ENCODE peak calls at places on chromosomes 2 and 18, in eight cellular contexts. One of them, this sample, is unnamed.

GRCh38 chr18:44170208-44170880 is 510.3 kb upstream of the SETBP1 start:
- DNase-seq in NCI-H524: no peak
- DNase-seq in iris pigment epithelial cell: peak
- DNase-seq in activated CD8-positive, alpha-beta T cell treated with anti-CD3 and anti-CD28 coated beads for 36 hours: no peak
- DNase-seq in smooth muscle cell of the brain vasculature: no peak
- DNase-seq in activated naive CD8-positive, alpha-beta T cell treated with anti-CD3 and anti-CD28 coated beads, Interleukin-2, amount 50 U/mL, for 24 hours: no peak
- DNase-seq in T47D: no peak
- DNase-seq in amygdala: no peak
- DNase-seq in this sample: peak

GRCh38 chr2:109736177-109736827 is 57.8 kb upstream of the RGPD5 start:
- DNase-seq in NCI-H524: peak
- DNase-seq in smooth muscle cell of the brain vasculature: peak
- DNase-seq in activated CD8-positive, alpha-beta T cell treated with anti-CD3 and anti-CD28 coated beads for 36 hours: peak
- DNase-seq in activated naive CD8-positive, alpha-beta T cell treated with anti-CD3 and anti-CD28 coated beads, Interleukin-2, amount 50 U/mL, for 24 hours: peak
- DNase-seq in amygdala: peak
- DNase-seq in iris pigment epithelial cell: peak
- DNase-seq in T47D: no peak
- DNase-seq in this sample: peak

GRCh38 chr2:27086722-27087446 is at the start of gene KHK:
- DNase-seq in amygdala: no peak
- DNase-seq in smooth muscle cell of the brain vasculature: no peak
- DNase-seq in iris pigment epithelial cell: no peak
- DNase-seq in NCI-H524: no peak
- DNase-seq in T47D: peak
- DNase-seq in activated CD8-positive, alpha-beta T cell treated with anti-CD3 and anti-CD28 coated beads for 36 hours: no peak
- DNase-seq in activated naive CD8-positive, alpha-beta T cell treated with anti-CD3 and anti-CD28 coated beads, Interleukin-2, amount 50 U/mL, for 24 hours: peak
- DNase-seq in this sample: peak

GRCh38 chr2:43882312-43882711 is 43.5 kb downstream of the ABCG8 start:
- DNase-seq in iris pigment epithelial cell: no peak
- DNase-seq in amygdala: no peak
- DNase-seq in smooth muscle cell of the brain vasculature: no peak
- DNase-seq in T47D: no peak
- DNase-seq in activated CD8-positive, alpha-beta T cell treated with anti-CD3 and anti-CD28 coated beads for 36 hours: no peak
- DNase-seq in activated naive CD8-positive, alpha-beta T cell treated with anti-CD3 and anti-CD28 coated beads, Interleukin-2, amount 50 U/mL, for 24 hours: no peak
- DNase-seq in NCI-H524: no peak
- DNase-seq in this sample: no peak

GRCh38 chr2:73822276-73822675 is 6.5 kb upstream of the STAMBP start:
- DNase-seq in iris pigment epithelial cell: no peak
- DNase-seq in smooth muscle cell of the brain vasculature: no peak
- DNase-seq in NCI-H524: no peak
- DNase-seq in activated naive CD8-positive, alpha-beta T cell treated with anti-CD3 and anti-CD28 coated beads, Interleukin-2, amount 50 U/mL, for 24 hours: no peak
- DNase-seq in activated CD8-positive, alpha-beta T cell treated with anti-CD3 and anti-CD28 coated beads for 36 hours: peak
- DNase-seq in T47D: no peak
- DNase-seq in amygdala: no peak
- DNase-seq in this sample: no peak

GRCh38 chr18:48728204-48728833 is 189.5 kb downstream of the CTIF start:
- DNase-seq in NCI-H524: no peak
- DNase-seq in activated naive CD8-positive, alpha-beta T cell treated with anti-CD3 and anti-CD28 coated beads, Interleukin-2, amount 50 U/mL, for 24 hours: no peak
- DNase-seq in iris pigment epithelial cell: peak
- DNase-seq in amygdala: no peak
- DNase-seq in smooth muscle cell of the brain vasculature: peak
- DNase-seq in activated CD8-positive, alpha-beta T cell treated with anti-CD3 and anti-CD28 coated beads for 36 hours: no peak
- DNase-seq in T47D: no peak
- DNase-seq in this sample: peak

GRCh38 chr2:222442665-222443064 is 18.3 kb downstream of the SGPP2 start:
- DNase-seq in activated naive CD8-positive, alpha-beta T cell treated with anti-CD3 and anti-CD28 coated beads, Interleukin-2, amount 50 U/mL, for 24 hours: no peak
- DNase-seq in amygdala: no peak
- DNase-seq in activated CD8-positive, alpha-beta T cell treated with anti-CD3 and anti-CD28 coated beads for 36 hours: no peak
- DNase-seq in smooth muscle cell of the brain vasculature: no peak
- DNase-seq in iris pigment epithelial cell: no peak
- DNase-seq in NCI-H524: no peak
- DNase-seq in T47D: no peak
- DNase-seq in this sample: no peak

GRCh38 chr2:226963528-226963927 is 127.7 kb downstream of the RHBDD1 start:
- DNase-seq in smooth muscle cell of the brain vasculature: no peak
- DNase-seq in activated CD8-positive, alpha-beta T cell treated with anti-CD3 and anti-CD28 coated beads for 36 hours: no peak
- DNase-seq in NCI-H524: no peak
- DNase-seq in iris pigment epithelial cell: peak
- DNase-seq in amygdala: no peak
- DNase-seq in activated naive CD8-positive, alpha-beta T cell treated with anti-CD3 and anti-CD28 coated beads, Interleukin-2, amount 50 U/mL, for 24 hours: no peak
- DNase-seq in T47D: no peak
- DNase-seq in this sample: peak

GRCh38 chr2:145431181-145431951 is 911.4 kb upstream of the ZEB2 start:
- DNase-seq in NCI-H524: peak
- DNase-seq in iris pigment epithelial cell: no peak
- DNase-seq in activated naive CD8-positive, alpha-beta T cell treated with anti-CD3 and anti-CD28 coated beads, Interleukin-2, amount 50 U/mL, for 24 hours: no peak
- DNase-seq in smooth muscle cell of the brain vasculature: no peak
- DNase-seq in T47D: no peak
- DNase-seq in activated CD8-positive, alpha-beta T cell treated with anti-CD3 and anti-CD28 coated beads for 36 hours: no peak
- DNase-seq in amygdala: no peak
- DNase-seq in this sample: peak

GRCh38 chr2:215702116-215702905 is 266.4 kb upstream of the FN1 start:
- DNase-seq in T47D: no peak
- DNase-seq in activated CD8-positive, alpha-beta T cell treated with anti-CD3 and anti-CD28 coated beads for 36 hours: no peak
- DNase-seq in NCI-H524: peak
- DNase-seq in iris pigment epithelial cell: no peak
- DNase-seq in amygdala: no peak
- DNase-seq in smooth muscle cell of the brain vasculature: no peak
- DNase-seq in activated naive CD8-positive, alpha-beta T cell treated with anti-CD3 and anti-CD28 coated beads, Interleukin-2, amount 50 U/mL, for 24 hours: no peak
- DNase-seq in this sample: no peak

GRCh38 chr18:47968721-47969120 is 38.3 kb upstream of the SMAD2 start:
- DNase-seq in activated naive CD8-positive, alpha-beta T cell treated with anti-CD3 and anti-CD28 coated beads, Interleukin-2, amount 50 U/mL, for 24 hours: no peak
- DNase-seq in smooth muscle cell of the brain vasculature: no peak
- DNase-seq in T47D: no peak
- DNase-seq in NCI-H524: no peak
- DNase-seq in activated CD8-positive, alpha-beta T cell treated with anti-CD3 and anti-CD28 coated beads for 36 hours: no peak
- DNase-seq in amygdala: no peak
- DNase-seq in iris pigment epithelial cell: peak
- DNase-seq in this sample: peak

GRCh38 chr2:12498703-12499102 is 218.0 kb upstream of the TRIB2 start:
- DNase-seq in NCI-H524: no peak
- DNase-seq in smooth muscle cell of the brain vasculature: no peak
- DNase-seq in T47D: no peak
- DNase-seq in activated naive CD8-positive, alpha-beta T cell treated with anti-CD3 and anti-CD28 coated beads, Interleukin-2, amount 50 U/mL, for 24 hours: no peak
- DNase-seq in iris pigment epithelial cell: no peak
- DNase-seq in activated CD8-positive, alpha-beta T cell treated with anti-CD3 and anti-CD28 coated beads for 36 hours: no peak
- DNase-seq in amygdala: no peak
- DNase-seq in this sample: no peak

GRCh38 chr2:239015769-239016675 is 168.1 kb downstream of the TWIST2 start:
- DNase-seq in activated naive CD8-positive, alpha-beta T cell treated with anti-CD3 and anti-CD28 coated beads, Interleukin-2, amount 50 U/mL, for 24 hours: no peak
- DNase-seq in smooth muscle cell of the brain vasculature: no peak
- DNase-seq in T47D: no peak
- DNase-seq in activated CD8-positive, alpha-beta T cell treated with anti-CD3 and anti-CD28 coated beads for 36 hours: no peak
- DNase-seq in NCI-H524: no peak
- DNase-seq in iris pigment epithelial cell: no peak
- DNase-seq in amygdala: no peak
- DNase-seq in this sample: no peak

GRCh38 chr2:219870023-219870422 is 242.6 kb downstream of the SLC4A3 start:
- DNase-seq in iris pigment epithelial cell: no peak
- DNase-seq in activated CD8-positive, alpha-beta T cell treated with anti-CD3 and anti-CD28 coated beads for 36 hours: no peak
- DNase-seq in activated naive CD8-positive, alpha-beta T cell treated with anti-CD3 and anti-CD28 coated beads, Interleukin-2, amount 50 U/mL, for 24 hours: no peak
- DNase-seq in NCI-H524: no peak
- DNase-seq in amygdala: no peak
- DNase-seq in T47D: no peak
- DNase-seq in smooth muscle cell of the brain vasculature: no peak
- DNase-seq in this sample: no peak

GRCh38 chr2:218229239-218229638 is 12.2 kb downstream of the ARPC2 start:
- DNase-seq in NCI-H524: no peak
- DNase-seq in T47D: no peak
- DNase-seq in activated CD8-positive, alpha-beta T cell treated with anti-CD3 and anti-CD28 coated beads for 36 hours: peak
- DNase-seq in smooth muscle cell of the brain vasculature: no peak
- DNase-seq in amygdala: no peak
- DNase-seq in activated naive CD8-positive, alpha-beta T cell treated with anti-CD3 and anti-CD28 coated beads, Interleukin-2, amount 50 U/mL, for 24 hours: peak
- DNase-seq in iris pigment epithelial cell: peak
- DNase-seq in this sample: peak

GRCh38 chr2:66198873-66199272 is 236.1 kb upstream of the MEIS1 start:
- DNase-seq in NCI-H524: no peak
- DNase-seq in smooth muscle cell of the brain vasculature: no peak
- DNase-seq in activated CD8-positive, alpha-beta T cell treated with anti-CD3 and anti-CD28 coated beads for 36 hours: no peak
- DNase-seq in amygdala: no peak
- DNase-seq in activated naive CD8-positive, alpha-beta T cell treated with anti-CD3 and anti-CD28 coated beads, Interleukin-2, amount 50 U/mL, for 24 hours: no peak
- DNase-seq in T47D: no peak
- DNase-seq in iris pigment epithelial cell: no peak
- DNase-seq in this sample: no peak

GRCh38 chr2:96305979-96306308 is 598 bp upstream of the SNRNP200 start:
- DNase-seq in smooth muscle cell of the brain vasculature: no peak
- DNase-seq in activated naive CD8-positive, alpha-beta T cell treated with anti-CD3 and anti-CD28 coated beads, Interleukin-2, amount 50 U/mL, for 24 hours: peak
- DNase-seq in activated CD8-positive, alpha-beta T cell treated with anti-CD3 and anti-CD28 coated beads for 36 hours: peak
- DNase-seq in T47D: no peak
- DNase-seq in iris pigment epithelial cell: no peak
- DNase-seq in NCI-H524: no peak
- DNase-seq in amygdala: no peak
- DNase-seq in this sample: no peak

GRCh38 chr2:172105715-172106124 is 3.0 kb upstream of the DLX2 start:
- DNase-seq in smooth muscle cell of the brain vasculature: no peak
- DNase-seq in NCI-H524: no peak
- DNase-seq in activated CD8-positive, alpha-beta T cell treated with anti-CD3 and anti-CD28 coated beads for 36 hours: no peak
- DNase-seq in amygdala: no peak
- DNase-seq in activated naive CD8-positive, alpha-beta T cell treated with anti-CD3 and anti-CD28 coated beads, Interleukin-2, amount 50 U/mL, for 24 hours: no peak
- DNase-seq in iris pigment epithelial cell: no peak
- DNase-seq in T47D: no peak
- DNase-seq in this sample: no peak

GRCh38 chr2:15920696-15921095 is 19.7 kb upstream of the MYCN start:
- DNase-seq in NCI-H524: no peak
- DNase-seq in activated CD8-positive, alpha-beta T cell treated with anti-CD3 and anti-CD28 coated beads for 36 hours: no peak
- DNase-seq in iris pigment epithelial cell: no peak
- DNase-seq in amygdala: no peak
- DNase-seq in T47D: no peak
- DNase-seq in activated naive CD8-positive, alpha-beta T cell treated with anti-CD3 and anti-CD28 coated beads, Interleukin-2, amount 50 U/mL, for 24 hours: no peak
- DNase-seq in smooth muscle cell of the brain vasculature: no peak
- DNase-seq in this sample: no peak

GRCh38 chr2:15976334-15976733 is 36.0 kb downstream of the MYCN start:
- DNase-seq in activated naive CD8-positive, alpha-beta T cell treated with anti-CD3 and anti-CD28 coated beads, Interleukin-2, amount 50 U/mL, for 24 hours: no peak
- DNase-seq in smooth muscle cell of the brain vasculature: no peak
- DNase-seq in T47D: no peak
- DNase-seq in amygdala: no peak
- DNase-seq in NCI-H524: no peak
- DNase-seq in activated CD8-positive, alpha-beta T cell treated with anti-CD3 and anti-CD28 coated beads for 36 hours: no peak
- DNase-seq in iris pigment epithelial cell: no peak
- DNase-seq in this sample: no peak

GRCh38 chr2:182426082-182426914 is 538 bp downstream of the PDE1A start:
- DNase-seq in NCI-H524: no peak
- DNase-seq in amygdala: no peak
- DNase-seq in iris pigment epithelial cell: peak
- DNase-seq in smooth muscle cell of the brain vasculature: no peak
- DNase-seq in activated naive CD8-positive, alpha-beta T cell treated with anti-CD3 and anti-CD28 coated beads, Interleukin-2, amount 50 U/mL, for 24 hours: no peak
- DNase-seq in activated CD8-positive, alpha-beta T cell treated with anti-CD3 and anti-CD28 coated beads for 36 hours: no peak
- DNase-seq in T47D: no peak
- DNase-seq in this sample: peak

GRCh38 chr2:219124379-219125110 is 36.1 kb downstream of the NHEJ1 start:
- DNase-seq in smooth muscle cell of the brain vasculature: no peak
- DNase-seq in NCI-H524: no peak
- DNase-seq in activated naive CD8-positive, alpha-beta T cell treated with anti-CD3 and anti-CD28 coated beads, Interleukin-2, amount 50 U/mL, for 24 hours: peak
- DNase-seq in amygdala: no peak
- DNase-seq in T47D: no peak
- DNase-seq in activated CD8-positive, alpha-beta T cell treated with anti-CD3 and anti-CD28 coated beads for 36 hours: peak
- DNase-seq in iris pigment epithelial cell: peak
- DNase-seq in this sample: peak

GRCh38 chr2:135831180-135831812 is 5.7 kb downstream of the LCT start:
- DNase-seq in activated CD8-positive, alpha-beta T cell treated with anti-CD3 and anti-CD28 coated beads for 36 hours: no peak
- DNase-seq in iris pigment epithelial cell: no peak
- DNase-seq in T47D: no peak
- DNase-seq in activated naive CD8-positive, alpha-beta T cell treated with anti-CD3 and anti-CD28 coated beads, Interleukin-2, amount 50 U/mL, for 24 hours: no peak
- DNase-seq in smooth muscle cell of the brain vasculature: no peak
- DNase-seq in amygdala: no peak
- DNase-seq in NCI-H524: no peak
- DNase-seq in this sample: no peak

GRCh38 chr18:10420561-10421352 is 33.7 kb upstream of the APCDD1 start:
- DNase-seq in smooth muscle cell of the brain vasculature: no peak
- DNase-seq in iris pigment epithelial cell: peak
- DNase-seq in activated naive CD8-positive, alpha-beta T cell treated with anti-CD3 and anti-CD28 coated beads, Interleukin-2, amount 50 U/mL, for 24 hours: no peak
- DNase-seq in amygdala: no peak
- DNase-seq in NCI-H524: no peak
- DNase-seq in T47D: no peak
- DNase-seq in activated CD8-positive, alpha-beta T cell treated with anti-CD3 and anti-CD28 coated beads for 36 hours: no peak
- DNase-seq in this sample: peak

GRCh38 chr2:25165992-25166618 is 2.3 kb downstream of the POMC start:
- DNase-seq in T47D: peak
- DNase-seq in NCI-H524: peak
- DNase-seq in amygdala: no peak
- DNase-seq in activated naive CD8-positive, alpha-beta T cell treated with anti-CD3 and anti-CD28 coated beads, Interleukin-2, amount 50 U/mL, for 24 hours: peak
- DNase-seq in activated CD8-positive, alpha-beta T cell treated with anti-CD3 and anti-CD28 coated beads for 36 hours: peak
- DNase-seq in iris pigment epithelial cell: peak
- DNase-seq in smooth muscle cell of the brain vasculature: no peak
- DNase-seq in this sample: no peak

GRCh38 chr2:98907966-98908905 is 27.8 kb downstream of the CRACDL start:
- DNase-seq in amygdala: no peak
- DNase-seq in NCI-H524: no peak
- DNase-seq in activated CD8-positive, alpha-beta T cell treated with anti-CD3 and anti-CD28 coated beads for 36 hours: no peak
- DNase-seq in T47D: no peak
- DNase-seq in smooth muscle cell of the brain vasculature: no peak
- DNase-seq in activated naive CD8-positive, alpha-beta T cell treated with anti-CD3 and anti-CD28 coated beads, Interleukin-2, amount 50 U/mL, for 24 hours: no peak
- DNase-seq in iris pigment epithelial cell: no peak
- DNase-seq in this sample: peak

GRCh38 chr2:69948032-69948962 is 13.1 kb downstream of the ASPRV1 start:
- DNase-seq in NCI-H524: no peak
- DNase-seq in amygdala: no peak
- DNase-seq in T47D: no peak
- DNase-seq in activated naive CD8-positive, alpha-beta T cell treated with anti-CD3 and anti-CD28 coated beads, Interleukin-2, amount 50 U/mL, for 24 hours: no peak
- DNase-seq in activated CD8-positive, alpha-beta T cell treated with anti-CD3 and anti-CD28 coated beads for 36 hours: no peak
- DNase-seq in iris pigment epithelial cell: peak
- DNase-seq in smooth muscle cell of the brain vasculature: no peak
- DNase-seq in this sample: no peak

GRCh38 chr2:26184555-26185303 is 11.8 kb downstream of the GAREM2 start:
- DNase-seq in smooth muscle cell of the brain vasculature: peak
- DNase-seq in T47D: no peak
- DNase-seq in activated CD8-positive, alpha-beta T cell treated with anti-CD3 and anti-CD28 coated beads for 36 hours: peak
- DNase-seq in NCI-H524: no peak
- DNase-seq in iris pigment epithelial cell: peak
- DNase-seq in activated naive CD8-positive, alpha-beta T cell treated with anti-CD3 and anti-CD28 coated beads, Interleukin-2, amount 50 U/mL, for 24 hours: peak
- DNase-seq in amygdala: no peak
- DNase-seq in this sample: peak

This sample was measured in cardiac fibroblast.